ENCODE peak calls at places on chromosomes 1 and 21, in eight cellular contexts. W, S, A, M, E, L, R and D are unnamed samples.

GRCh38 chr21:33419538-33420123 is 16.4 kb downstream of the IFNGR2 start:
- DNase-seq in W (no peak), S (peak; percentile 49), A (no peak), M (no peak), E (peak; percentile 40), L (peak; percentile 26), R (peak; percentile 40), D (no peak)

GRCh38 chr1:230537456-230537855 is 104.8 kb upstream of the COG2 start:
- DNase-seq in W (no peak), S (no peak), A (peak; percentile 46), M (no peak), E (no peak), L (no peak), R (no peak), D (no peak)

GRCh38 chr1:51924455-51924854 is 45.9 kb upstream of the NRDC start:
- DNase-seq in W (no peak), S (peak; percentile 78), A (no peak), M (no peak), E (no peak), L (peak; percentile 36), R (no peak), D (no peak)

GRCh38 chr1:98331232-98331631 is 330.3 kb upstream of the SNX7 start:
- DNase-seq in W (no peak), S (peak; percentile 31), A (no peak), M (no peak), E (no peak), L (peak; percentile 56), R (no peak), D (no peak)

GRCh38 chr1:204104331-204105222 is 31.7 kb downstream of the SOX13 start:
- DNase-seq in W (no peak), S (no peak), A (no peak), M (no peak), E (no peak), L (peak; percentile 74), R (peak; percentile 44), D (no peak)

GRCh38 chr1:119686661-119687060 is 25.1 kb upstream of the PHGDH start:
- DNase-seq in W (no peak), S (no peak), A (no peak), M (no peak), E (no peak), L (no peak), R (no peak), D (no peak)

GRCh38 chr1:19664453-19665043 is at the start of gene HTR6:
- DNase-seq in W (no peak), S (peak; percentile 69), A (no peak), M (no peak), E (no peak), L (no peak), R (no peak), D (no peak)

GRCh38 chr1:239617259-239617658 is 230.9 kb downstream of the CHRM3 start:
- DNase-seq in W (no peak), S (no peak), A (no peak), M (no peak), E (no peak), L (no peak), R (no peak), D (no peak)

GRCh38 chr1:115706774-115707425 is 61.6 kb downstream of the CASQ2 start:
- DNase-seq in W (peak; percentile 26), S (peak; percentile 44), A (peak; percentile 59), M (no peak), E (no peak), L (peak; percentile 22), R (no peak), D (no peak)